ENCODE peak calls at places on chromosome 17, in nine cellular contexts. Y, L, O, V, K, C, R, Q and H are unnamed samples.
A peak's percentile ranks its signal among the peaks of the same experiment; 100 is the strongest.

GRCh38 chr17:2393184-2393953 is 7.5 kb downstream of the MNT start:
- DNase-seq in Y (peak; percentile 63), L (peak; percentile 93), O (peak; percentile 93), V (peak; percentile 78), K (peak; percentile 87), C (peak; percentile 89), R (peak; percentile 94), Q (peak; percentile 94), H (peak; percentile 97)

GRCh38 chr17:17507465-17508011 is 11.3 kb upstream of the RASD1 start:
- DNase-seq in Y (no peak), L (no peak), O (no peak), V (no peak), K (no peak), C (no peak), R (peak; percentile 36), Q (no peak), H (peak; percentile 63)

GRCh38 chr17:27873746-27874145 is 19.4 kb downstream of the LYRM9 start:
- DNase-seq in Y (no peak), L (no peak), O (no peak), V (no peak), K (peak; percentile 44), C (no peak), R (no peak), Q (no peak), H (no peak)

GRCh38 chr17:50153650-50154575 is 3.4 kb upstream of the PPP1R9B start:
- DNase-seq in Y (no peak), L (peak; percentile 88), O (peak; percentile 77), V (peak; percentile 87), K (peak; percentile 47), C (no peak), R (peak; percentile 72), Q (no peak), H (peak; percentile 68)

GRCh38 chr17:80703109-80703508 is 158.5 kb downstream of the RPTOR start:
- DNase-seq in Y (no peak), L (no peak), O (no peak), V (no peak), K (no peak), C (no peak), R (no peak), Q (no peak), H (no peak)

GRCh38 chr17:29686998-29687397 is 64.3 kb upstream of the CORO6 start:
- DNase-seq in Y (no peak), L (no peak), O (no peak), V (no peak), K (no peak), C (no peak), R (no peak), Q (no peak), H (no peak)

GRCh38 chr17:33436321-33436720 is 143.2 kb upstream of the ASIC2 start:
- DNase-seq in Y (peak; percentile 13), L (no peak), O (no peak), V (peak; percentile 2), K (no peak), C (no peak), R (no peak), Q (no peak), H (no peak)

GRCh38 chr17:73678999-73679398 is 34.8 kb upstream of the SDK2 start:
- DNase-seq in Y (no peak), L (no peak), O (no peak), V (no peak), K (no peak), C (no peak), R (no peak), Q (no peak), H (no peak)

GRCh38 chr17:78526231-78527025 is 50.8 kb downstream of the DNAH17 start:
- DNase-seq in Y (no peak), L (no peak), O (no peak), V (no peak), K (no peak), C (no peak), R (no peak), Q (no peak), H (peak; percentile 81)

GRCh38 chr17:82154881-82155331 is 56.9 kb upstream of the FASN start:
- DNase-seq in Y (no peak), L (no peak), O (no peak), V (no peak), K (no peak), C (no peak), R (no peak), Q (no peak), H (peak; percentile 73)
- TF ChIP-seq CTCF in Y (no peak), L (no peak), O (no peak), V (no peak), K (no peak), C (no peak), R (no peak), Q (no peak), H (no peak)

GRCh38 chr17:4221899-4222659 is 41.7 kb downstream of the ANKFY1 start:
- DNase-seq in Y (no peak), L (no peak), O (no peak), V (no peak), K (no peak), C (no peak), R (peak; percentile 21), Q (no peak), H (no peak)

GRCh38 chr17:4221163-4221562 is 42.6 kb downstream of the ANKFY1 start:
- DNase-seq in Y (no peak), L (no peak), O (no peak), V (no peak), K (no peak), C (no peak), R (no peak), Q (no peak), H (no peak)

GRCh38 chr17:4215882-4216411 is 47.8 kb downstream of the ANKFY1 start:
- DNase-seq in Y (no peak), L (no peak), O (no peak), V (no peak), K (no peak), C (no peak), R (no peak), Q (no peak), H (no peak)

GRCh38 chr17:4219241-4219640 is 44.5 kb downstream of the ANKFY1 start:
- DNase-seq in Y (no peak), L (no peak), O (no peak), V (no peak), K (no peak), C (no peak), R (no peak), Q (no peak), H (no peak)

DNA sequence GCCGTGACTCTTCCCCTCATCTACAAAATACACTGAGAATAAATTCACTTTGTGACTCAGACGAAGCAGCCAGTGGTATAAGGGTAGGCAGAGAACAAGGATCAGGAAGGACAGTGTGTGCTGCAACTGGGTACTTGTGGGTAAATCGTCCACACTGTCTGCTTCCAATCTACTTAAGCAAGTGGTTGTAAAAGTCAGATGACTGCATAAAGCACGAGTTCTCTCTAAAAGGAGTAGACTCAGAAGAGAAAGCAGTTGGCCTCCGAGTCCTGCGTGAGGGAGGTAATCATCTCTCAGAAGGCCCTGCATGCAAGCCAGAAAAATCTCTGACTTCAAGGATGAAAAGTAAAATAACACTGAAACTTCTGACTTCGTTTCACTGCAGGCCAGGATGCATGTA is 43.1 kb downstream of the ANKFY1 start:
- DNase-seq in Y (no peak), L (no peak), O (no peak), V (peak; percentile 79), K (peak; percentile 20), C (peak; percentile 83), R (no peak), Q (peak; percentile 48), H (no peak)
- H3K4me3 ChIP-seq in Y (no peak overlapping the region), L (no peak overlapping the region), O (no peak overlapping the region), V (peak overlapping the region; percentile 7), K (no peak overlapping the region), C (no peak overlapping the region), R (no peak overlapping the region), Q (no peak overlapping the region), H (no peak overlapping the region)

GRCh38 chr17:70604854-70605253 is 435.5 kb downstream of the KCNJ2 start:
- DNase-seq in Y (no peak), L (no peak), O (no peak), V (no peak), K (no peak), C (no peak), R (no peak), Q (no peak), H (no peak)
- TF ChIP-seq CTCF in Y (peak; percentile 14), L (no peak), O (no peak), V (no peak), K (no peak), C (no peak), R (no peak), Q (no peak), H (no peak)

GRCh38 chr17:42855048-42855596 is 4.1 kb downstream of the AOC3 start:
- DNase-seq in Y (no peak), L (no peak), O (no peak), V (no peak), K (no peak), C (no peak), R (no peak), Q (no peak), H (peak; percentile 23)

GRCh38 chr17:42852351-42852750 is 1.4 kb downstream of the AOC3 start:
- DNase-seq in Y (no peak), L (no peak), O (no peak), V (no peak), K (no peak), C (no peak), R (no peak), Q (no peak), H (no peak)

GRCh38 chr17:42853968-42854790 is 3.2 kb downstream of the AOC3 start:
- DNase-seq in Y (no peak), L (no peak), O (no peak), V (no peak), K (no peak), C (no peak), R (no peak), Q (no peak), H (peak; percentile 38)

GRCh38 chr17:42853004-42853403 is 2.0 kb downstream of the AOC3 start:
- DNase-seq in Y (no peak), L (peak; percentile 77), O (no peak), V (no peak), K (no peak), C (peak; percentile 51), R (no peak), Q (no peak), H (peak; percentile 71)

DNA sequence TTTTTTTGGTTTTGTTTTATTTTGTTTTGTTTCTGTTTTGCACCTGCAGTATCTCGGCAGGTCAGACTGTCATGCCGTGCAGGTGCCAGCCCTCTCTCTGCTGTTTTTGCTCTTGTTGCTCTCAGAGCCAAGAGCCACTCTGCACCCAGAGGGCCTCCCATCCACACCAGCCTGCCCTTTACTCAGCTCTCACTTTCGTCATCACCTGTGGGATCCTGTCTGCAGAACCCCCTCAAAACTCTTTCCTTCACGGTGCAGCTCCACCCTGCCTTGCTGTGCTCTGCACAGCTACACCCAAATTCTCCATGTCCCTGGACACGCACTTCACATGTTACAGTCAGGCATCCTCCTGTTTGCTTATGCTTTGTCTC is 2.6 kb downstream of the AOC3 start:
- DNase-seq in Y (no peak), L (no peak), O (no peak), V (no peak), K (no peak), C (no peak), R (no peak), Q (peak; percentile 28), H (peak; percentile 34)
- H3K4me3 ChIP-seq in Y (no peak overlapping the region), L (peak overlapping the region; percentile 51), O (peak overlapping the region; percentile 56), V (no peak overlapping the region), K (peak overlapping the region; percentile 24), C (peak overlapping the region; percentile 19), R (no peak overlapping the region), Q (peak overlapping the region; percentile 26), H (peak overlapping the region; percentile 44)

GRCh38 chr17:81961554-81962498 is 839 bp upstream of the NOTUM start:
- DNase-seq in Y (no peak), L (no peak), O (no peak), V (no peak), K (no peak), C (no peak), R (no peak), Q (no peak), H (no peak)
- TF ChIP-seq CTCF in Y (no peak), L (no peak), O (no peak), V (no peak), K (no peak), C (no peak), R (no peak), Q (no peak), H (no peak)

GRCh38 chr17:8188408-8188839 is 1.6 kb downstream of the BORCS6 start:
- DNase-seq in Y (no peak), L (no peak), O (no peak), V (no peak), K (no peak), C (no peak), R (no peak), Q (no peak), H (peak; percentile 75)
- H3K4me3 ChIP-seq in Y (peak overlapping the region; percentile 77), L (peak overlapping the region; percentile 69), O (peak overlapping the region; percentile 88), V (peak overlapping the region; percentile 76), K (peak overlapping the region; percentile 85), C (peak overlapping the region; percentile 81), R (no peak overlapping the region), Q (peak overlapping the region; percentile 74), H (peak overlapping the region; percentile 90)